ENCODE peak calls at places on chromosomes 1 and 21, in ten cellular contexts. U is lung microvascular endothelial cell, T is A549, V is iris pigment epithelial cell, L is HEK293T, P is breast epithelium, R is heart left ventricle, D is Right ventricle myocardium superior, N is GM12891, C is kidney glomerular epithelial cell. Q is an unnamed sample.
A peak's percentile ranks its signal among the peaks of the same experiment; 100 is the strongest.

GRCh38 chr1:55833452-55834160 is 618.4 kb upstream of the USP24 start:
- DNase-seq in U (no peak), T (no peak), V (peak; percentile 79), L (no peak), P (no peak), R (no peak), D (no peak), N (no peak), C (peak; percentile 26), Q (no peak)

GRCh38 chr1:233075045-233075444 is 124.6 kb downstream of the NTPCR start:
- DNase-seq in U (peak; percentile 76), T (peak; percentile 24), V (peak; percentile 81), L (no peak), P (no peak), R (no peak), D (no peak), N (no peak), C (peak; percentile 99), Q (no peak)

GRCh38 chr1:152858062-152858461 is 1.7 kb upstream of the LCE7A start:
- DNase-seq in U (no peak), T (no peak), V (no peak), L (no peak), P (no peak), R (no peak), D (no peak), N (no peak), C (no peak), Q (no peak)

GRCh38 chr1:15094056-15094455 is 59.5 kb upstream of the TMEM51 start:
- DNase-seq in U (no peak), T (no peak), V (no peak), L (no peak), P (no peak), R (peak; percentile 12), D (no peak), N (no peak), C (no peak), Q (no peak)

GRCh38 chr21:37430184-37430821 is 63.7 kb downstream of the DYRK1A start:
- DNase-seq in U (no peak), T (no peak), V (no peak), L (no peak), P (peak; percentile 52), R (no peak), D (no peak), N (no peak), C (no peak), Q (no peak)

GRCh38 chr1:156122519-156123355 is 8.2 kb downstream of the LMNA start:
- DNase-seq in U (peak; percentile 95), T (no peak), V (peak; percentile 89), L (no peak), P (peak; percentile 86), R (peak; percentile 94), D (peak; percentile 88), N (no peak), C (peak; percentile 55), Q (no peak)

GRCh38 chr21:15809818-15810217 is 80.0 kb downstream of the USP25 start:
- DNase-seq in U (no peak), T (no peak), V (peak; percentile 89), L (no peak), P (no peak), R (no peak), D (no peak), N (no peak), C (no peak), Q (no peak)

GRCh38 chr1:98991127-98992003 is 13.3 kb downstream of the PLPPR5 start:
- DNase-seq in U (peak; percentile 92), T (no peak), V (peak; percentile 96), L (peak; percentile 34), P (no peak), R (no peak), D (no peak), N (no peak), C (peak; percentile 93), Q (no peak)

GRCh38 chr1:93751391-93752250 is 70.0 kb upstream of the BCAR3 start:
- DNase-seq in U (no peak), T (no peak), V (no peak), L (no peak), P (no peak), R (peak; percentile 82), D (peak; percentile 78), N (no peak), C (no peak), Q (no peak)

GRCh38 chr1:67463298-67463960 is 33.2 kb upstream of the SERBP1 start:
- DNase-seq in U (no peak), T (no peak), V (no peak), L (no peak), P (no peak), R (no peak), D (no peak), N (no peak), C (no peak), Q (no peak)

GRCh38 chr1:2311184-2312032 is 79.9 kb downstream of the MORN1 start:
- DNase-seq in U (peak; percentile 48), T (peak; percentile 62), V (peak; percentile 63), L (peak; percentile 77), P (peak; percentile 70), R (no peak), D (peak; percentile 80), N (peak; percentile 75), C (no peak), Q (peak; percentile 64)

GRCh38 chr1:180974236-180974635 is 48.4 kb downstream of the STX6 start:
- DNase-seq in U (no peak), T (no peak), V (no peak), L (no peak), P (no peak), R (no peak), D (no peak), N (no peak), C (no peak), Q (no peak)

GRCh38 chr1:51558375-51558924 is 39.4 kb upstream of the EPS15 start:
- DNase-seq in U (peak; percentile 59), T (no peak), V (peak; percentile 57), L (no peak), P (no peak), R (no peak), D (no peak), N (no peak), C (no peak), Q (no peak)

GRCh38 chr1:194161591-194161990 is 975.2 kb upstream of the B3GALT2 start:
- DNase-seq in U (no peak), T (no peak), V (no peak), L (no peak), P (no peak), R (no peak), D (no peak), N (no peak), C (no peak), Q (no peak)

GRCh38 chr1:44828003-44828651 is 14.9 kb downstream of the PTCH2 start:
- DNase-seq in U (no peak), T (no peak), V (no peak), L (no peak), P (no peak), R (no peak), D (no peak), N (no peak), C (no peak), Q (no peak)

GRCh38 chr1:234721476-234722266 is 111.7 kb upstream of the IRF2BP2 start:
- DNase-seq in U (peak; percentile 95), T (no peak), V (peak; percentile 93), L (no peak), P (no peak), R (peak; percentile 67), D (peak; percentile 69), N (no peak), C (peak; percentile 97), Q (no peak)

GRCh38 chr1:165143437-165144065 is 213.0 kb downstream of the LMX1A start:
- DNase-seq in U (no peak), T (no peak), V (no peak), L (peak; percentile 51), P (no peak), R (no peak), D (no peak), N (no peak), C (no peak), Q (no peak)

Q was measured in GM19239.